ENCODE peak calls at places on chromosomes 5 and 9, in four cellular contexts. J, P, G and C are unnamed samples.

GRCh38 chr9:84869091-84869490 is 199.6 kb downstream of the NTRK2 start:
- DNase-seq in J (no peak), P (no peak), G (no peak), C (no peak)

GRCh38 chr5:135271533-135272310 is 127.3 kb downstream of the MACROH2A1 start:
- DNase-seq in J (no peak), P (peak), G (no peak), C (no peak)

GRCh38 chr9:35001803-35002502 is 12.4 kb downstream of the DNAJB5 start:
- DNase-seq in J (no peak), P (no peak), G (no peak), C (peak)

GRCh38 chr5:78320461-78320860 is 26.0 kb upstream of the AP3B1 start:
- DNase-seq in J (no peak), P (peak), G (no peak), C (peak)

GRCh38 chr9:134827559-134827958 is 53.1 kb upstream of the FCN2 start:
- DNase-seq in J (no peak), P (no peak), G (no peak), C (no peak)

GRCh38 chr9:20732118-20732517 is 48.1 kb downstream of the FOCAD start:
- DNase-seq in J (no peak), P (peak), G (no peak), C (peak)

GRCh38 chr5:171989946-171990712 is 16.3 kb downstream of the FBXW11 start:
- DNase-seq in J (no peak), P (no peak), G (no peak), C (peak)

GRCh38 chr5:172733179-172733973 is 37.6 kb downstream of the DUSP1 start:
- DNase-seq in J (no peak), P (peak), G (no peak), C (no peak)

GRCh38 chr5:1227669-1228068 is 2.5 kb downstream of the SLC6A18 start:
- DNase-seq in J (no peak), P (peak), G (no peak), C (peak)